ENCODE peak calls at places on chromosomes 1 and 21, in five cellular contexts. L, U, F, Z and J are unnamed samples.
A peak's percentile ranks its signal among the peaks of the same experiment; 100 is the strongest.

GRCh38 chr1:163298340-163298739 is 23.4 kb upstream of the NUF2 start:
- DNase-seq in L (no peak), U (no peak), F (no peak), Z (no peak), J (no peak)

GRCh38 chr1:244761279-244761678 is 74.2 kb upstream of the COX20 start:
- DNase-seq in L (no peak), U (no peak), F (no peak), Z (no peak), J (no peak)

GRCh38 chr1:27161594-27161993 is 6.7 kb upstream of the SLC9A1 start:
- DNase-seq in L (no peak), U (no peak), F (no peak), Z (no peak), J (no peak)

GRCh38 chr21:39314155-39315027 is 959 bp upstream of the BRWD1 start:
- DNase-seq in L (no peak), U (no peak), F (peak; percentile 78), Z (peak; percentile 61), J (peak; percentile 76)

GRCh38 chr1:234499119-234500039 is 20.4 kb upstream of the TARBP1 start:
- DNase-seq in L (no peak), U (peak; percentile 91), F (peak; percentile 93), Z (peak; percentile 91), J (peak; percentile 90)

GRCh38 chr1:185375583-185375982 is 58.5 kb upstream of the IVNS1ABP start:
- DNase-seq in L (no peak), U (peak; percentile 61), F (no peak), Z (peak; percentile 31), J (peak; percentile 19)

GRCh38 chr1:151277249-151277648 is 4.8 kb upstream of the ZNF687 start:
- DNase-seq in L (no peak), U (no peak), F (no peak), Z (no peak), J (no peak)

GRCh38 chr1:3014041-3014440 is 7.2 kb upstream of the ACTRT2 start:
- DNase-seq in L (no peak), U (peak; percentile 13), F (no peak), Z (no peak), J (no peak)

GRCh38 chr1:222071313-222071886 is 329.5 kb upstream of the DUSP10 start:
- DNase-seq in L (no peak), U (no peak), F (no peak), Z (no peak), J (peak; percentile 18)

GRCh38 chr1:38341694-38342093 is 295.1 kb upstream of the POU3F1 start:
- DNase-seq in L (no peak), U (no peak), F (no peak), Z (no peak), J (no peak)

GRCh38 chr1:244780311-244780710 is 55.1 kb upstream of the COX20 start:
- DNase-seq in L (no peak), U (no peak), F (no peak), Z (no peak), J (no peak)

GRCh38 chr1:226629896-226630550 is 81.5 kb downstream of the STUM start:
- DNase-seq in L (no peak), U (peak; percentile 8), F (no peak), Z (no peak), J (no peak)

DNA sequence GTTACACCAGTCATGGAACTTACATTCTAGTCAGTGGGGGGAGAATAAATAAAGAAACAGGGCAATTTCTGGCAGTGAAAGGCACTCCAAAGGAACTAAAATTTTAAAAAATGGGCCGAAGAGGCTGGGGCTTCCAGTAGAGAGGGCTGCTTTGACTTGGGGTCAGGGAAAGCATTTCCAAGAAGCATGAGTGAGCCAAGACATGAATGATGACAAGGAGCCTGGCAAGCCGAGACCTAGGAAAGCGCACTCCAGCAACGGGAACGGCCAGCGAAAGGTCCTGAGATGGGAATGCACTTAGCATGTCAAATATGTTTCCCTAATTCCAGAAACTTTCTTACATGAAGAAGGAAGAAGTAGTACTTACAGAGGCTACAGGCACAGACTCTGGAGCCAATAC is 95.4 kb upstream of the NGF start:
- DNase-seq in L (no peak), U (no peak), F (peak; percentile 86), Z (no peak), J (no peak)
- TF ChIP-seq CTCF in L (no peak), U (no peak), F (no peak), Z (no peak), J (no peak)

GRCh38 chr1:224331326-224331725 is 1.4 kb upstream of the NVL start:
- DNase-seq in L (no peak), U (no peak), F (no peak), Z (no peak), J (no peak)
- H3K4me3 ChIP-seq in L (no peak overlapping the region), U (no peak overlapping the region), F (no peak overlapping the region), Z (no peak overlapping the region), J (no peak overlapping the region)

DNA sequence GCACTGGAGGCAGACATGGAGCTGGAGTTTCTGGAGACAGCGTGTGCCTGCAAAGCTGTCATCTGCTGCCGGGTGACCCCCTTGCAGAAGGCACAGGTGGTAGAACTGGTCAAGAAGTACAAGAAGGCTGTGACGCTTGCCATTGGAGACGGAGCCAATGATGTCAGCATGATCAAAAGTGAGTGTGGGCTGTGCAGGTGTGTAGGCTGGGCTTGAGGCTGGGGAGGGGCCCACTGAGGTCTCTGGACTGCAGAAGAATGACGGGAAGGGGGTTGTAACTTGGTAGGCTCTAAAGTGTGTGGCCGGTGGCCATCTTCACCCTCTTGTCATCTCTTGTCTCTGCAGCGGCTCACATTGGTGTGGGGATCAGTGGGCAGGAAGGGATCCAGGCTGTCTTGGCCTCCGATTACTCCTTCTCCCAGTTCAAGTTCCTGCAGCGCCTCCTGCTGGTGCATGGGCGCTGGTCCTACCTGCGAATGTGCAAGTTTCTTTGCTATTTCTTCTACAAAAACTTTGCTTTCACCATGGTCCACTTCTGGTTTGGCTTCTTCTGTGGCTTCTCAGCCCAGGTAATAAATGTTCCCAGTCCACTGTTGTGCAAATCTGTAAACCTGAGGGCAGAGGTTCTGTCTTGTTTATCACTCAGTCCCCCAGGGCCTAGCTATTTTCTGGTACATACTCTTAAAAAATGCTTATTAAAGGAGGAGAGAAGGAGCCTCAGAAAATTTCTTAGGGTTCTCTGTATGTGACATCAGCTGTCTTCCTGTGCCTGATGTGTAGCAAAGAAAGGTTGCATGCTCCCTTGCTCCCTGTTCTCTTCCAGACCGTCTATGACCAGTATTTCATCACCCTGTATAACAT is 19.9 kb downstream of the ATP8B2 start:
- DNase-seq in L (no peak), U (no peak), F (peak; percentile 55), Z (no peak), J (peak; percentile 69)
- TF ChIP-seq CTCF in L (peak; percentile 75), U (peak; percentile 32), F (peak; percentile 74), Z (peak; percentile 44), J (peak; percentile 79)

GRCh38 chr1:77975386-77975785 is 3.5 kb downstream of the FUBP1 start:
- DNase-seq in L (no peak), U (no peak), F (peak; percentile 21), Z (no peak), J (peak; percentile 69)
- H3K4me3 ChIP-seq in L (peak overlapping the region; percentile 13), U (no peak overlapping the region), F (peak overlapping the region; percentile 36), Z (peak overlapping the region; percentile 80), J (peak overlapping the region; percentile 88)

GRCh38 chr21:37660709-37661108 is 255.5 kb downstream of the KCNJ6 start:
- DNase-seq in L (no peak), U (no peak), F (no peak), Z (no peak), J (no peak)
- TF ChIP-seq CTCF in L (no peak), U (no peak), F (no peak), Z (no peak), J (no peak)

GRCh38 chr1:168134132-168135041 is 2.3 kb downstream of the GPR161 start:
- DNase-seq in L (no peak), U (no peak), F (no peak), Z (no peak), J (no peak)

GRCh38 chr1:168137515-168137821 is 738 bp upstream of the GPR161 start:
- DNase-seq in L (no peak), U (no peak), F (no peak), Z (no peak), J (no peak)

GRCh38 chr1:168135982-168136708 is 585 bp downstream of the GPR161 start:
- DNase-seq in L (no peak), U (peak; percentile 37), F (peak; percentile 43), Z (peak; percentile 29), J (peak; percentile 41)

GRCh38 chr1:168136709-168137514 is at the start of gene GPR161:
- DNase-seq in L (no peak), U (peak; percentile 50), F (peak; percentile 33), Z (peak; percentile 64), J (peak; percentile 19)

GRCh38 chr1:168135116-168135981 is 1.4 kb downstream of the GPR161 start:
- DNase-seq in L (no peak), U (no peak), F (no peak), Z (no peak), J (no peak)
- H3K4me3 ChIP-seq in L (peak overlapping the region; percentile 66), U (peak overlapping the region; percentile 82), F (peak overlapping the region; percentile 80), Z (peak overlapping the region; percentile 71), J (peak overlapping the region; percentile 72)

GRCh38 chr1:213055767-213056166 is 4.7 kb downstream of the RPS6KC1 start:
- DNase-seq in L (no peak), U (no peak), F (no peak), Z (no peak), J (no peak)
- TF ChIP-seq CTCF in L (no peak), U (no peak), F (no peak), Z (no peak), J (no peak)